ENCODE peak calls at places on chromosomes 6 and 20, in four cellular contexts. One of them, this sample, is unnamed.

GRCh38 chr20:17849901-17850673 is 118.5 kb downstream of the SNX5 start:
- DNase-seq in HL-60: no peak
- DNase-seq in GM12878: no peak
- DNase-seq in K562: no peak
- DNase-seq in this sample: no peak

GRCh38 chr6:727796-728195 is 34.9 kb upstream of the EXOC2 start:
- DNase-seq in HL-60: no peak
- DNase-seq in GM12878: no peak
- DNase-seq in K562: no peak
- DNase-seq in this sample: no peak

GRCh38 chr6:53250761-53251672 is 97.7 kb downstream of the ELOVL5 start:
- DNase-seq in HL-60: no peak
- DNase-seq in GM12878: no peak
- DNase-seq in K562: no peak
- DNase-seq in this sample: no peak

GRCh38 chr6:2999005-2999620 is 581 bp upstream of the NQO2 start:
- DNase-seq in HL-60: no peak
- DNase-seq in GM12878: no peak
- DNase-seq in K562: no peak
- DNase-seq in this sample: no peak

GRCh38 chr6:158381214-158381613 is 68.9 kb downstream of the TULP4 start:
- DNase-seq in HL-60: no peak
- DNase-seq in GM12878: no peak
- DNase-seq in K562: no peak
- DNase-seq in this sample: no peak

GRCh38 chr20:4021905-4022304 is 6.5 kb upstream of the RNF24 start:
- DNase-seq in HL-60: no peak
- DNase-seq in GM12878: no peak
- DNase-seq in K562: no peak
- DNase-seq in this sample: no peak

GRCh38 chr6:108531332-108531731 is 29.4 kb upstream of the FOXO3 start:
- DNase-seq in HL-60: no peak
- DNase-seq in GM12878: no peak
- DNase-seq in K562: no peak
- DNase-seq in this sample: no peak

GRCh38 chr6:163900570-163900969 is 486.1 kb downstream of the QKI start:
- DNase-seq in HL-60: no peak
- DNase-seq in GM12878: no peak
- DNase-seq in K562: no peak
- DNase-seq in this sample: no peak

GRCh38 chr20:50190251-50191064 is at the start of gene CEBPB:
- DNase-seq in HL-60: peak
- DNase-seq in GM12878: no peak
- DNase-seq in K562: peak
- DNase-seq in this sample: peak

GRCh38 chr6:35089935-35090505 is 51.1 kb downstream of the TCP11 start:
- DNase-seq in HL-60: no peak
- DNase-seq in GM12878: no peak
- DNase-seq in K562: no peak
- DNase-seq in this sample: peak

GRCh38 chr20:62357681-62358080 is 9.4 kb downstream of the LAMA5 start:
- DNase-seq in HL-60: no peak
- DNase-seq in GM12878: no peak
- DNase-seq in K562: no peak
- DNase-seq in this sample: no peak

GRCh38 chr20:47620808-47621805 is 119.4 kb downstream of the NCOA3 start:
- DNase-seq in HL-60: peak
- DNase-seq in GM12878: peak
- DNase-seq in K562: no peak
- DNase-seq in this sample: no peak

GRCh38 chr6:168943231-168943905 is 310.3 kb downstream of the THBS2 start:
- DNase-seq in HL-60: no peak
- DNase-seq in GM12878: no peak
- DNase-seq in K562: no peak
- DNase-seq in this sample: no peak

GRCh38 chr6:1739680-1740079 is 130.0 kb downstream of the FOXC1 start:
- DNase-seq in HL-60: no peak
- DNase-seq in GM12878: peak
- DNase-seq in K562: no peak
- DNase-seq in this sample: peak

GRCh38 chr20:64114356-64114971 is 7.1 kb upstream of the NPBWR2 start:
- DNase-seq in HL-60: no peak
- DNase-seq in GM12878: no peak
- DNase-seq in K562: no peak
- DNase-seq in this sample: no peak

GRCh38 chr20:4519530-4519929 is 202.2 kb upstream of the PRND start:
- DNase-seq in HL-60: peak
- DNase-seq in GM12878: no peak
- DNase-seq in K562: peak
- DNase-seq in this sample: peak

GRCh38 chr6:110541701-110542309 is 65.4 kb upstream of the SLC22A16 start:
- DNase-seq in HL-60: no peak
- DNase-seq in GM12878: no peak
- DNase-seq in K562: no peak
- DNase-seq in this sample: no peak

GRCh38 chr6:21312118-21312517 is 281.4 kb upstream of the SOX4 start:
- DNase-seq in HL-60: no peak
- DNase-seq in GM12878: no peak
- DNase-seq in K562: no peak
- DNase-seq in this sample: no peak

GRCh38 chr6:130421567-130421966 is 55.8 kb downstream of the TMEM200A start:
- DNase-seq in HL-60: no peak
- DNase-seq in GM12878: no peak
- DNase-seq in K562: no peak
- DNase-seq in this sample: no peak

GRCh38 chr6:47438481-47439347 is 38.9 kb upstream of the CD2AP start:
- DNase-seq in HL-60: no peak
- DNase-seq in GM12878: peak
- DNase-seq in K562: no peak
- DNase-seq in this sample: no peak

GRCh38 chr6:143545976-143546547 is 34.5 kb upstream of the FUCA2 start:
- DNase-seq in HL-60: no peak
- DNase-seq in GM12878: no peak
- DNase-seq in K562: peak
- DNase-seq in this sample: no peak

GRCh38 chr6:35590622-35591066 is 77.9 kb upstream of the TULP1 start:
- DNase-seq in HL-60: no peak
- DNase-seq in GM12878: no peak
- DNase-seq in K562: no peak
- DNase-seq in this sample: no peak

GRCh38 chr6:141421378-141421777 is 711.3 kb upstream of the GJE1 start:
- DNase-seq in HL-60: no peak
- DNase-seq in GM12878: no peak
- DNase-seq in K562: no peak
- DNase-seq in this sample: no peak

GRCh38 chr20:61732511-61733210 is 333.0 kb downstream of the TAF4 start:
- DNase-seq in HL-60: no peak
- DNase-seq in GM12878: no peak
- DNase-seq in K562: no peak
- DNase-seq in this sample: no peak

GRCh38 chr6:93391982-93392381 is 27.4 kb downstream of the EPHA7 start:
- DNase-seq in HL-60: no peak
- DNase-seq in GM12878: no peak
- DNase-seq in K562: no peak
- DNase-seq in this sample: no peak

GRCh38 chr6:16338577-16339262 is 100.3 kb downstream of the GMPR start:
- DNase-seq in HL-60: no peak
- DNase-seq in GM12878: no peak
- DNase-seq in K562: no peak
- DNase-seq in this sample: no peak

GRCh38 chr6:22421187-22421586 is 124.4 kb upstream of the PRL start:
- DNase-seq in HL-60: no peak
- DNase-seq in GM12878: no peak
- DNase-seq in K562: no peak
- DNase-seq in this sample: no peak

GRCh38 chr6:165308926-165309731 is at the start of gene C6orf118:
- DNase-seq in HL-60: no peak
- DNase-seq in GM12878: no peak
- DNase-seq in K562: no peak
- DNase-seq in this sample: no peak

GRCh38 chr6:100035873-100036653 is 42.0 kb upstream of the MCHR2 start:
- DNase-seq in HL-60: no peak
- DNase-seq in GM12878: no peak
- DNase-seq in K562: no peak
- DNase-seq in this sample: no peak

GRCh38 chr6:20534906-20535305 is 649 bp downstream of the CDKAL1 start:
- DNase-seq in HL-60: no peak
- DNase-seq in GM12878: no peak
- DNase-seq in K562: no peak
- DNase-seq in this sample: no peak

GRCh38 chr6:38091626-38092025 is 272.1 kb downstream of the ZFAND3 start:
- DNase-seq in HL-60: no peak
- DNase-seq in GM12878: no peak
- DNase-seq in K562: no peak
- DNase-seq in this sample: no peak

GRCh38 chr6:158060447-158061360 is 79.0 kb downstream of the SYNJ2 start:
- DNase-seq in HL-60: no peak
- DNase-seq in GM12878: no peak
- DNase-seq in K562: no peak
- DNase-seq in this sample: no peak

GRCh38 chr6:98838027-98838426 is 3.7 kb downstream of the POU3F2 start:
- DNase-seq in HL-60: no peak
- DNase-seq in GM12878: no peak
- DNase-seq in K562: no peak
- DNase-seq in this sample: no peak
- TF ChIP-seq POLR2AphosphoS5 in HL-60: no peak
- TF ChIP-seq POLR2AphosphoS5 in GM12878: no peak
- TF ChIP-seq POLR2AphosphoS5 in K562: no peak
- TF ChIP-seq POLR2AphosphoS5 in this sample: no peak

GRCh38 chr6:31332637-31333602 is 24.1 kb downstream of the HLA-B start:
- DNase-seq in HL-60: no peak
- DNase-seq in GM12878: no peak
- DNase-seq in K562: no peak
- DNase-seq in this sample: no peak
- TF ChIP-seq SPI1 in HL-60: no peak
- TF ChIP-seq SPI1 in GM12878: no peak
- TF ChIP-seq SPI1 in K562: no peak
- TF ChIP-seq SPI1 in this sample: no peak

DNA sequence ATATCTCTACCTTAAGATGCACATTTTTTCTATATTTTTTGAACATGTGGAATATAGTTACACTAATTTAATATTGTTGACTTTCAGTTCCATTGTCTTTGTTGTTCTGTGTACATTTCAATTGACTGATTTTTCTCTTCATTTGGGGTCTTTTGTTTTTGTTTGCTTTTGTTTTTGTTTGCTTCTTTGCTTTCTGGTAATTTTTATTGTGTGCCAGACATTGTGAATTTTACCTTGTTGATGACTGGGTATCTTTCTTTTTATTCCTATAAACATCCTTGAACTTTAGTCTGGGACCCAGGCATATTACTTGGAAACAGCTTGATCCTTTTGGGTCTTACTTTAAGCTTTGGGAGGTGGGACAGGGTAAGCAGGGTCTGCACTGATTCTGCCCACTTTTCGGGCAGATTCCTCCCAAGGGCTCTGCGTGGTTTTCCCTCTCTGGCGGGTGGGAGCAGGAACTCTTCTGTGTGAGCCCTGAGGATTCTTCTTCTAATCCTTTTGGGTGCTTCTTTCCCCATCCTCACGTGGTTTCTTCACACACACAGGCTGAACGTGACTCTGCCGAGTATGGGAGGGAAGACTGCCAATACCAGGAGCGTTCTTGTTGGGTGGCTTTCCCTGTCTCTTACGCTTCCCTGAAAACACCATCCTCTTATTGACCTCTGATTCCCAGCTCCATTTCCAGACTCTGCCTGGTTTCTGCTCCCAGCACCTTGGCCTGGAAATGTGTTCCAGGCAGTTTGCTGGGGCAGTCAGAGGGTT is 200.5 kb downstream of the ARID1B start:
- DNase-seq in HL-60: no peak
- DNase-seq in GM12878: no peak
- DNase-seq in K562: no peak
- DNase-seq in this sample: no peak
- TF ChIP-seq POLR2AphosphoS5 in HL-60: no peak
- TF ChIP-seq POLR2AphosphoS5 in GM12878: no peak
- TF ChIP-seq POLR2AphosphoS5 in K562: no peak
- TF ChIP-seq POLR2AphosphoS5 in this sample: no peak

GRCh38 chr6:13508711-13509705 is 21.6 kb upstream of the GFOD1 start:
- DNase-seq in HL-60: no peak
- DNase-seq in GM12878: no peak
- DNase-seq in K562: no peak
- DNase-seq in this sample: no peak
- TF ChIP-seq SPI1 in HL-60: no peak
- TF ChIP-seq SPI1 in GM12878: no peak
- TF ChIP-seq SPI1 in K562: no peak
- TF ChIP-seq SPI1 in this sample: no peak

DNA sequence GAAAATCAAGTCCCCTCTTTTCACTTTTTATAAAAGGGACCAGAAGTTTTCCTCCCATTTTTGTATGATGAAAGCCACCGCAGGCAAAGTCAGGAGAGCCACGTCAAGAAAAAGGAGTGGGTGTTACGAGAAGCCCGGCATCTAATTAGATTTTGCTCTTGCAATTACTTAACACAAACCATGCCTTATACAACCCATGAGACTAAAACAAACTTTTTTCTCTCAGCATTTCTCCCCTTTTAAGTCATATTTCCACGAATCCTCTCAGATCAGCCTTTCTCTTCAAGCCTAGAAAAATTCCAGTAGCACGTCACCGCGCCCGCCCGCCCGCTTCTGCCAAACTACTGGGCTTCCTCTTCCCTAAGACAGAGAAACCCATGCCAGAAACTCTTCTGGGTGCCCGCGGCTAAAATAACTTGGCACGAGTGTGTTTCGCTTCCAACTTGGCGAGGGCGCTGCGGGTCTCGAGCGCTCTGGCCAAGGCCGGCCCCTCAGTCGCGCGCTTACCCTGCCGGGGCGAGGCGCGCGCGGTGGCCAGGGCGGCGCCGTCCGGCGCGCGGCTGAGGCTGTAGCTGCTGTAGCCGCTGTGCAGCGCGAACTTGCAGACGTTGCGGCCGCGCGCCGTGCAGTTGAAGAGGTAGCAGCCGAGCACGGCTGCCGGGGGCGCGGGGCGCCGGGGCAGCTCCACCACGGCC is 1.1 kb downstream of the LRP11 start:
- DNase-seq in HL-60: peak
- DNase-seq in GM12878: no peak
- DNase-seq in K562: peak
- DNase-seq in this sample: peak
- TF ChIP-seq POLR2AphosphoS5 in HL-60: no peak
- TF ChIP-seq POLR2AphosphoS5 in GM12878: no peak
- TF ChIP-seq POLR2AphosphoS5 in K562: no peak
- TF ChIP-seq POLR2AphosphoS5 in this sample: no peak

This sample was measured in GM12891.